ENCODE peak calls at places on chromosomes 2 and 18, in nine cellular contexts. W is mesendoderm, B is HL-60, X is NT2/D1, N is PC-3, Y is GM12865, E is small intestine, C is LNCaP clone FGC, F is mammary epithelial cell. D is an unnamed sample.

GRCh38 chr2:143754732-143755131 is 625.5 kb downstream of the ARHGAP15 start:
- DNase-seq in C (no peak), Y (no peak), B (no peak), F (no peak), W (no peak), E (no peak), N (no peak), X (no peak), D (no peak)

GRCh38 chr2:23423873-23424680 is 39.1 kb downstream of the KLHL29 start:
- DNase-seq in Y (peak), W (no peak), C (no peak), E (no peak), F (no peak), X (no peak), B (no peak), N (no peak), D (no peak)

GRCh38 chr2:55408946-55409868 is 10.4 kb downstream of the CCDC88A start:
- DNase-seq in N (no peak), C (no peak), W (no peak), Y (no peak), B (no peak), F (peak), X (peak), E (no peak), D (no peak)

GRCh38 chr18:69599377-69599776 is 198.7 kb downstream of the DOK6 start:
- DNase-seq in Y (no peak), C (no peak), E (no peak), X (no peak), W (no peak), F (no peak), B (no peak), N (no peak), D (no peak)

GRCh38 chr2:172102858-172103359 is at the start of gene DLX2:
- DNase-seq in F (peak), B (peak), N (peak), W (peak), X (peak), C (peak), E (peak), Y (peak), D (peak)

GRCh38 chr2:121210691-121211090 is 74.3 kb downstream of the TFCP2L1 start:
- DNase-seq in E (peak), W (peak), Y (no peak), C (peak), X (no peak), B (no peak), N (peak), F (no peak), D (no peak)

GRCh38 chr2:72205546-72205863 is 57.8 kb upstream of the CYP26B1 start:
- DNase-seq in B (no peak), E (peak), X (no peak), F (no peak), Y (no peak), N (no peak), C (no peak), W (no peak), D (no peak)

GRCh38 chr18:12324991-12325725 is 17.1 kb downstream of the TUBB6 start:
- DNase-seq in Y (no peak), B (no peak), X (no peak), C (no peak), F (no peak), E (no peak), N (no peak), W (no peak), D (no peak)

GRCh38 chr18:22551536-22552151 is 133.9 kb upstream of the CTAGE1 start:
- DNase-seq in F (peak), W (no peak), N (peak), B (no peak), E (no peak), Y (no peak), X (no peak), C (no peak), D (no peak)

GRCh38 chr2:187976259-187976658 is 315.4 kb upstream of the GULP1 start:
- DNase-seq in X (no peak), B (no peak), E (no peak), C (no peak), N (no peak), W (no peak), F (no peak), Y (no peak), D (no peak)

GRCh38 chr2:83850071-83850725 is 608.9 kb downstream of the SUCLG1 start:
- DNase-seq in B (no peak), X (no peak), N (no peak), E (no peak), C (no peak), W (no peak), Y (no peak), F (peak), D (no peak)

GRCh38 chr2:129758461-129759185 is 220.8 kb upstream of the RAB6C start:
- DNase-seq in E (peak), F (no peak), B (peak), W (peak), Y (peak), N (no peak), C (no peak), X (no peak), D (peak)

GRCh38 chr2:47437287-47437686 is 34.3 kb downstream of the MSH2 start:
- DNase-seq in Y (peak), F (no peak), E (peak), W (peak), N (peak), B (no peak), X (no peak), C (no peak), D (no peak)

GRCh38 chr18:28690836-28691835 is 514.2 kb upstream of the CDH2 start:
- DNase-seq in X (no peak), Y (no peak), F (no peak), N (peak), B (no peak), W (no peak), C (no peak), E (no peak), D (no peak)

GRCh38 chr18:2856499-2856898 is 9.7 kb downstream of the EMILIN2 start:
- DNase-seq in Y (no peak), W (no peak), N (no peak), B (peak), C (no peak), X (no peak), F (no peak), E (no peak), D (no peak)

GRCh38 chr18:22710628-22711380 is 222.3 kb upstream of the RBBP8 start:
- DNase-seq in N (peak), F (peak), B (no peak), E (peak), W (peak), X (no peak), C (no peak), Y (no peak), D (no peak)

GRCh38 chr2:75155115-75155514 is 44.2 kb downstream of the TACR1 start:
- DNase-seq in Y (no peak), E (no peak), C (no peak), N (no peak), X (no peak), B (no peak), F (no peak), W (no peak), D (no peak)

GRCh38 chr2:63261222-63261621 is 210.6 kb downstream of the OTX1 start:
- DNase-seq in W (no peak), X (no peak), Y (no peak), F (no peak), C (no peak), E (no peak), N (no peak), B (no peak), D (no peak)

GRCh38 chr2:234970467-234970866 is 18.6 kb downstream of the SH3BP4 start:
- DNase-seq in F (peak), W (no peak), B (no peak), Y (no peak), E (peak), C (no peak), X (no peak), N (peak), D (no peak)

GRCh38 chr18:63511285-63511684 is 30.9 kb upstream of the SERPINB12 start:
- DNase-seq in F (no peak), N (peak), W (peak), Y (peak), C (peak), E (peak), X (peak), B (no peak), D (no peak)

GRCh38 chr2:15298769-15299168 is 262.4 kb downstream of the NBAS start:
- DNase-seq in Y (no peak), C (no peak), W (no peak), E (no peak), X (no peak), F (peak), B (no peak), N (no peak), D (no peak)

GRCh38 chr2:226583715-226584114 is 215.9 kb downstream of the IRS1 start:
- DNase-seq in C (no peak), B (no peak), F (peak), N (peak), E (peak), X (peak), W (peak), Y (no peak), D (no peak)

GRCh38 chr18:32469691-32470131 is 971 bp downstream of the GAREM1 start:
- DNase-seq in F (peak), B (peak), W (peak), X (no peak), E (peak), C (no peak), N (peak), Y (no peak), D (no peak)

GRCh38 chr2:177155631-177156030 is 57.0 kb upstream of the HNRNPA3 start:
- DNase-seq in X (no peak), E (no peak), N (peak), B (no peak), F (no peak), W (no peak), C (no peak), Y (no peak), D (no peak)

GRCh38 chr18:9631814-9632496 is 17.6 kb upstream of the PPP4R1 start:
- DNase-seq in Y (no peak), B (no peak), E (no peak), F (peak), W (peak), X (no peak), C (no peak), N (peak), D (no peak)

GRCh38 chr2:68727698-68728375 is 6.8 kb upstream of the ARHGAP25 start:
- DNase-seq in N (peak), Y (no peak), E (no peak), X (no peak), F (no peak), B (no peak), W (no peak), C (no peak), D (no peak)

DNA sequence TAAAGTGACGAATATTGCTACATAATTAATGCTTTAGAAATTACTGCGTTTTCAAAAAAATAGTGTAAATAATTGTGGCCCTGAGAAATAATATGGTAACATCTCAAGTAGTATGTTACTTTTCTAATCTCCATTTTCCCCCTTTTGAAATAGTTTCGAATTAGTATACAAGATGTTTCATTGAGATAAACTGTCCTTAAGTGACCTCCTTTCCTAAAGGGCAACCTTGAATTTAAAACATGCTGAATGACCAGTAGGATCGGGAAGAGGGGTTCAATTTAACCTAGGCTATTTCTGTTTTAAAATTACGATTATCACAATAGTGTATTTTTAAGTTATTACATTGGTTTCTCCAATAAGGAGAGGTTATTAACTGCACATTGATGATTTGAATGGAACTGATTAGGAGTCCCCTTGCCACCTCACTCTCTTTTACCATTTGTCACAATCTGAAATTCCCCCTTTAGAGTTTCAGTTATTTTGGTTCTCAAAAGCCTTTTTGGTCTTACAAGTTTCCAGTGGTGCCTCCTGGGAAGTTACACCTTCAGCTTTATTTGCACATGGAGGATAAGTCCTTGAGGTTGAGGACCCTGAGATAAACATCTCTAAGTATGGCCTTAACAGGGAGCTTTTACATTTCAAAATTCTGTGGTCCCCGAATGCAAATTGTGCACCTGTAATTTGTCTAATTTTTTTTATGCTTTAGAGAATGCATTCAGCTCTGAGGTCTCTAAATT is 2.3 kb downstream of the ACTR3 start:
- DNase-seq in F (no peak), Y (peak), X (no peak), N (no peak), C (no peak), W (peak), B (no peak), E (no peak), D (no peak)
- H3K4me3 ChIP-seq in F (peak), Y (peak), X (no peak), N (peak), C (peak), W (no peak), B (peak), E (no peak), D (peak)

GRCh38 chr2:241069821-241070281 is 32.2 kb downstream of the MTERF4 start:
- DNase-seq in W (no peak), Y (no peak), B (no peak), C (no peak), N (no peak), X (no peak), E (no peak), F (no peak), D (no peak)
- H3K4me3 ChIP-seq in W (no peak), Y (no peak), B (no peak), C (no peak), N (no peak), X (no peak), E (no peak), F (no peak), D (no peak)

GRCh38 chr2:160355080-160355479 is 138.5 kb downstream of the RBMS1 start:
- DNase-seq in F (no peak), E (no peak), B (no peak), W (no peak), N (peak), Y (no peak), C (no peak), X (no peak), D (no peak)
- H3K4me3 ChIP-seq in F (no peak), E (no peak), B (no peak), W (no peak), N (peak), Y (no peak), C (no peak), X (no peak), D (no peak)

DNA sequence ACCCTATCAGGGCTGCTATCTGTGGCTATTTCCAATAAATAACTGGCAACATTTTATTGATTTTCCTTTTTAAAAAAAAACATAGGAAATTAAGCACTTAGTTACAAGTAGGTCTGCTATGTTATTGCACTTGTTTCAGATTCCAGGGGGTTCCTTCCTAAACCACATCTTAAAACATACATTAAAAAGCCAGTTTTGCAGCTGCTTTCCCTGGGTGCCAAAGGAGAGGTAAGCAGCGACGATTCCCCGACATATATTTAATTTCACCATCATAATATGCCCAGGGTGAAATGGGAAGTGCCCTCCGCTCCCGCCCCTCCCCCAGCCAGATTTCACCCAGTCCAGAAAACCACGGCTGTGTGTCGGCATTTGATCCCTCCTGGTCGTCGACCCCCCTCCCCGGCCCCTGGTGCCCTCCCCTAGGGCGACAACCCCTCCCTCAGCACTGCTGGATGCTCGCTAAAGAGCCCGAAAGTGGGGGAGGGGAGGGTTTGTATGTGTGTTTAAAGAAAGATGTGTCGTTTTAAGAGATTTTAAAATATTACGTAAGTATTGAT is 3.1 kb upstream of the BCL11A start:
- DNase-seq in E (no peak), Y (no peak), W (no peak), N (no peak), F (no peak), B (no peak), X (no peak), C (no peak), D (no peak)
- H3K4me3 ChIP-seq in E (no peak), Y (peak), W (peak), N (no peak), F (no peak), B (peak), X (peak), C (no peak), D (no peak)

D was measured in tibial artery.